ENCODE peak calls at places on chromosomes 3 and 15, in ten cellular contexts. B, N, Q, Z, C, D, I, W, O and H are unnamed samples. For H3K4me1, the result is how much of the 10 kb centered on the place peaks cover.

GRCh38 chr3:20324664-20325478 is 138.9 kb upstream of the SGO1 start:
- DNase-seq in B (no peak), N (no peak), Q (no peak), Z (no peak), C (no peak), D (no peak), I (no peak), W (no peak), O (no peak), H (no peak)

GRCh38 chr3:66113542-66113941 is 74.8 kb upstream of the MAGI1 start:
- DNase-seq in B (no peak), N (no peak), Q (no peak), Z (no peak), C (no peak), D (no peak), I (no peak), W (no peak), O (no peak), H (no peak)

GRCh38 chr3:151419806-151420205 is 35.3 kb upstream of the P2RY12 start:
- DNase-seq in B (no peak), N (no peak), Q (no peak), Z (no peak), C (no peak), D (no peak), I (no peak), W (no peak), O (no peak), H (no peak)

GRCh38 chr3:13281657-13282527 is 138.2 kb downstream of the NUP210 start:
- DNase-seq in B (no peak), N (peak), Q (no peak), Z (peak), C (no peak), D (no peak), I (no peak), W (peak), O (peak), H (peak)

GRCh38 chr3:43153189-43154083 is 47.6 kb upstream of the POMGNT2 start:
- DNase-seq in B (peak), N (peak), Q (no peak), Z (no peak), C (peak), D (peak), I (no peak), W (peak), O (no peak), H (peak)

GRCh38 chr3:50229490-50229889 is 6.5 kb upstream of the GNAI2 start:
- DNase-seq in B (no peak), N (no peak), Q (no peak), Z (no peak), C (no peak), D (no peak), I (no peak), W (no peak), O (no peak), H (no peak)

GRCh38 chr15:56719021-56719612 is 14.2 kb downstream of the ZNF280D start:
- DNase-seq in B (no peak), N (no peak), Q (no peak), Z (no peak), C (no peak), D (no peak), I (no peak), W (no peak), O (no peak), H (no peak)

GRCh38 chr15:63234479-63234878 is 42.9 kb upstream of the APH1B start:
- DNase-seq in B (peak), N (peak), Q (peak), Z (peak), C (no peak), D (peak), I (no peak), W (peak), O (no peak), H (peak)

GRCh38 chr3:8576436-8576835 is 68.2 kb downstream of the SSUH2 start:
- DNase-seq in B (no peak), N (no peak), Q (no peak), Z (no peak), C (no peak), D (no peak), I (no peak), W (no peak), O (no peak), H (no peak)

GRCh38 chr3:10925436-10926260 is 66.9 kb upstream of the SLC6A1 start:
- DNase-seq in B (no peak), N (peak), Q (no peak), Z (no peak), C (peak), D (no peak), I (no peak), W (no peak), O (peak), H (no peak)

GRCh38 chr3:108552267-108553159 is 36.7 kb downstream of the CIP2A start:
- DNase-seq in B (no peak), N (no peak), Q (no peak), Z (peak), C (no peak), D (no peak), I (peak), W (no peak), O (no peak), H (no peak)

GRCh38 chr3:44893097-44893496 is 18.7 kb downstream of the TGM4 start:
- DNase-seq in B (no peak), N (no peak), Q (no peak), Z (no peak), C (no peak), D (no peak), I (no peak), W (no peak), O (no peak), H (no peak)

GRCh38 chr3:141575879-141576743 is 89.3 kb downstream of the RASA2 start:
- DNase-seq in B (no peak), N (no peak), Q (no peak), Z (peak), C (no peak), D (no peak), I (no peak), W (no peak), O (no peak), H (no peak)

GRCh38 chr3:123679712-123680386 is 95.0 kb upstream of the HACD2 start:
- DNase-seq in B (peak), N (no peak), Q (no peak), Z (no peak), C (no peak), D (peak), I (no peak), W (no peak), O (no peak), H (no peak)

GRCh38 chr15:66722757-66723540 is 20.9 kb downstream of the SMAD6 start:
- DNase-seq in B (no peak), N (no peak), Q (no peak), Z (no peak), C (no peak), D (no peak), I (no peak), W (no peak), O (no peak), H (no peak)

GRCh38 chr3:125381743-125382142 is 6.6 kb upstream of the ZNF148 start:
- DNase-seq in B (no peak), N (no peak), Q (no peak), Z (peak), C (no peak), D (no peak), I (no peak), W (no peak), O (no peak), H (no peak)

GRCh38 chr3:195823286-195823685 is 11.6 kb upstream of the MUC4 start:
- DNase-seq in B (no peak), N (peak), Q (peak), Z (no peak), C (no peak), D (no peak), I (no peak), W (no peak), O (no peak), H (no peak)

GRCh38 chr3:186821429-186822367 is 15.4 kb upstream of the RFC4 start:
- DNase-seq in B (no peak), N (no peak), Q (no peak), Z (peak), C (no peak), D (no peak), I (peak), W (no peak), O (no peak), H (no peak)

GRCh38 chr3:17192995-17193394 is 308.2 kb downstream of the PLCL2 start:
- DNase-seq in B (no peak), N (no peak), Q (no peak), Z (no peak), C (no peak), D (no peak), I (no peak), W (no peak), O (no peak), H (no peak)

GRCh38 chr3:186983372-186984058 is 53.2 kb downstream of the ST6GAL1 start:
- DNase-seq in B (no peak), N (no peak), Q (no peak), Z (no peak), C (no peak), D (no peak), I (no peak), W (no peak), O (no peak), H (no peak)

GRCh38 chr15:96583671-96584070 is 253.2 kb downstream of the NR2F2 start:
- DNase-seq in B (no peak), N (no peak), Q (peak), Z (no peak), C (no peak), D (no peak), I (no peak), W (no peak), O (no peak), H (no peak)

GRCh38 chr3:41881233-41881821 is 80.6 kb downstream of the ULK4 start:
- DNase-seq in B (no peak), N (no peak), Q (no peak), Z (peak), C (no peak), D (peak), I (no peak), W (no peak), O (no peak), H (no peak)

GRCh38 chr3:100754563-100755334 is 45.5 kb downstream of the TFG start:
- DNase-seq in B (no peak), N (no peak), Q (no peak), Z (no peak), C (no peak), D (no peak), I (no peak), W (no peak), O (no peak), H (no peak)

GRCh38 chr3:126125781-126126251 is 41.9 kb upstream of the SLC41A3 start:
- DNase-seq in B (peak), N (peak), Q (peak), Z (no peak), C (peak), D (peak), I (no peak), W (no peak), O (peak), H (no peak)

GRCh38 chr15:44157679-44158078 is 37.4 kb downstream of the FRMD5 start:
- DNase-seq in B (no peak), N (no peak), Q (no peak), Z (peak), C (no peak), D (no peak), I (peak), W (no peak), O (no peak), H (no peak)

GRCh38 chr15:89690276-89691218 is at the start of the genes PEX11A and WDR93:
- DNase-seq in B (peak), N (peak), Q (peak), Z (peak), C (peak), D (peak), I (peak), W (peak), O (peak), H (peak)
- TF ChIP-seq POLR2A in B (peak), N (peak), Q (peak), Z (peak), C (peak), D (peak), I (peak), W (no peak), O (no peak), H (no peak)

DNA sequence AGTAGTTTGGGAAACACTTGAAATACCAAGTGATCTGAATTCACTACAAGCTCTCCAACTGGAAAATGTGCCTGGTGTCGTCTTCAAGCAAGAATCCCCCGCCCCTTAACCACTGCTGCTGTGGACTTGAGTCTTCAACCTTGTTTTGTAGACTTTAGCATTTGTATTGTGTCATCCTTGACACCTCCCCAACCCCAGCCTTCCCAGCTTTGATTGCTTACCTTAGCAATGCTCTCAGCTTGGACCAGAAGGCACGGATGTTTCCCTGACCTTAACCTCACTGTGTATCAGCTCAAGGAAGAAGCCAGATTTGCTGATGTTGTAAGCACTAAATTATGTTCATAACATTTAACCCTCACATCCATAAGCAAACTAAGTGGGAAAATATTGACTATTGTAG is 146.4 kb downstream of the IGF1R start:
- DNase-seq in B (no peak), N (no peak), Q (no peak), Z (peak), C (no peak), D (no peak), I (no peak), W (no peak), O (no peak), H (no peak)
- H3K4me1 ChIP-seq in B (under half), N (half or more), Q (under half), Z (half or more), C (under half), D (under half), I (under half), W (under half), O (under half), H (under half)

GRCh38 chr3:133448478-133449122 is 48.7 kb downstream of the BFSP2 start:
- DNase-seq in B (no peak), N (no peak), Q (no peak), Z (no peak), C (no peak), D (no peak), I (no peak), W (no peak), O (no peak), H (no peak)
- TF ChIP-seq POLR2A in B (no peak), N (no peak), Q (no peak), Z (no peak), C (no peak), D (no peak), I (no peak), W (no peak), O (no peak), H (no peak)

GRCh38 chr15:40929730-40930429 is 740 bp downstream of the DLL4 start:
- DNase-seq in B (peak), N (peak), Q (peak), Z (peak), C (peak), D (no peak), I (no peak), W (peak), O (peak), H (peak)
- H3K4me1 ChIP-seq in B (under half), N (half or more), Q (half or more), Z (under half), C (half or more), D (under half), I (under half), W (under half), O (under half), H (under half)

GRCh38 chr3:72680766-72681165 is 167.5 kb downstream of the SHQ1 start:
- DNase-seq in B (no peak), N (no peak), Q (no peak), Z (no peak), C (no peak), D (no peak), I (no peak), W (no peak), O (no peak), H (no peak)
- TF ChIP-seq POLR2A in B (no peak), N (no peak), Q (no peak), Z (no peak), C (no peak), D (no peak), I (no peak), W (no peak), O (no peak), H (no peak)

DNA sequence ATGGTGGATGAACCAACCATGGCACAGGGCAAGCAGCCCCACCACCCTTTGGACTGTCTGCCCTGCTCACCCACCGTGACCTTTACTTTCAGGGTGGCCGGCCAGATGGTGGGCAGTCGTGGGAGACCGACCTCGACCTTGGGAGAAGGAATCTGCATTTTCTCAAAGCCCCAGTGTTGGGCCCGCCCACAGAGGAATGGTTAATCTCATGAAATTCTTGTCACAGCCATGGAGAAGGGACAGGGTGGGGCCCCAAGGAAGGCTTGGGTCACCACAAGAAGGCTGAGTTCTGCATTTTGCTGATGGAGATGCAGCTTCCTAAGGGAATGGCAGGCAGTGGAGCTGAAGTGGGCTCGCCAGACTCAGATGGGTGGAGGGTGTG is 2.9 kb downstream of the PLXND1 start:
- DNase-seq in B (no peak), N (no peak), Q (no peak), Z (no peak), C (no peak), D (no peak), I (no peak), W (no peak), O (no peak), H (no peak)
- H3K4me1 ChIP-seq in B (under half), N (half or more), Q (half or more), Z (half or more), C (half or more), D (under half), I (under half), W (under half), O (half or more), H (under half)